ENCODE peak calls at places on chromosome 2, in five cellular contexts. One of them, this sample, is unnamed.

GRCh38 chr2:17076535-17076934 is 410.9 kb upstream of the CYRIA start:
- DNase-seq in activated CD4-positive, CD25-positive, alpha-beta regulatory T cell treated with anti-CD3 and anti-CD28 coated beads, Interleukin-2, amount 50 U/mL, for 72 hours: no peak
- DNase-seq in DMS53: no peak
- DNase-seq in GM13976: no peak
- DNase-seq in coronary artery: no peak
- DNase-seq in this sample: peak

GRCh38 chr2:171347591-171348032 is 86.2 kb downstream of the METTL8 start:
- DNase-seq in GM13976: no peak
- DNase-seq in DMS53: no peak
- DNase-seq in coronary artery: no peak
- DNase-seq in activated CD4-positive, CD25-positive, alpha-beta regulatory T cell treated with anti-CD3 and anti-CD28 coated beads, Interleukin-2, amount 50 U/mL, for 72 hours: no peak
- DNase-seq in this sample: peak

GRCh38 chr2:143668236-143668635 is 539.0 kb downstream of the ARHGAP15 start:
- DNase-seq in coronary artery: no peak
- DNase-seq in activated CD4-positive, CD25-positive, alpha-beta regulatory T cell treated with anti-CD3 and anti-CD28 coated beads, Interleukin-2, amount 50 U/mL, for 72 hours: no peak
- DNase-seq in DMS53: no peak
- DNase-seq in GM13976: no peak
- DNase-seq in this sample: no peak

GRCh38 chr2:36834203-36834602 is 132.1 kb downstream of the STRN start:
- DNase-seq in activated CD4-positive, CD25-positive, alpha-beta regulatory T cell treated with anti-CD3 and anti-CD28 coated beads, Interleukin-2, amount 50 U/mL, for 72 hours: no peak
- DNase-seq in coronary artery: no peak
- DNase-seq in GM13976: no peak
- DNase-seq in DMS53: no peak
- DNase-seq in this sample: no peak

GRCh38 chr2:32064021-32064678 is 794 bp downstream of the SPAST start:
- DNase-seq in GM13976: peak
- DNase-seq in coronary artery: no peak
- DNase-seq in DMS53: peak
- DNase-seq in activated CD4-positive, CD25-positive, alpha-beta regulatory T cell treated with anti-CD3 and anti-CD28 coated beads, Interleukin-2, amount 50 U/mL, for 72 hours: no peak
- DNase-seq in this sample: no peak

GRCh38 chr2:44655401-44655864 is 286.1 kb upstream of the SIX3 start:
- DNase-seq in coronary artery: no peak
- DNase-seq in GM13976: no peak
- DNase-seq in DMS53: no peak
- DNase-seq in activated CD4-positive, CD25-positive, alpha-beta regulatory T cell treated with anti-CD3 and anti-CD28 coated beads, Interleukin-2, amount 50 U/mL, for 72 hours: no peak
- DNase-seq in this sample: peak

GRCh38 chr2:118576109-118576855 is 271.2 kb downstream of the EN1 start:
- DNase-seq in activated CD4-positive, CD25-positive, alpha-beta regulatory T cell treated with anti-CD3 and anti-CD28 coated beads, Interleukin-2, amount 50 U/mL, for 72 hours: no peak
- DNase-seq in coronary artery: no peak
- DNase-seq in DMS53: no peak
- DNase-seq in GM13976: no peak
- DNase-seq in this sample: no peak

GRCh38 chr2:168470880-168471475 is 14.9 kb downstream of the CERS6 start:
- DNase-seq in DMS53: no peak
- DNase-seq in GM13976: no peak
- DNase-seq in activated CD4-positive, CD25-positive, alpha-beta regulatory T cell treated with anti-CD3 and anti-CD28 coated beads, Interleukin-2, amount 50 U/mL, for 72 hours: no peak
- DNase-seq in coronary artery: no peak
- DNase-seq in this sample: peak

GRCh38 chr2:234705108-234705507 is 208.2 kb upstream of the ARL4C start:
- DNase-seq in activated CD4-positive, CD25-positive, alpha-beta regulatory T cell treated with anti-CD3 and anti-CD28 coated beads, Interleukin-2, amount 50 U/mL, for 72 hours: no peak
- DNase-seq in GM13976: no peak
- DNase-seq in coronary artery: no peak
- DNase-seq in DMS53: peak
- DNase-seq in this sample: peak

GRCh38 chr2:154140249-154141025 is 268.7 kb downstream of the GALNT13 start:
- DNase-seq in GM13976: no peak
- DNase-seq in coronary artery: no peak
- DNase-seq in DMS53: no peak
- DNase-seq in activated CD4-positive, CD25-positive, alpha-beta regulatory T cell treated with anti-CD3 and anti-CD28 coated beads, Interleukin-2, amount 50 U/mL, for 72 hours: no peak
- DNase-seq in this sample: no peak

GRCh38 chr2:134120718-134121630 is 132.9 kb upstream of the MGAT5 start:
- DNase-seq in coronary artery: peak
- DNase-seq in GM13976: peak
- DNase-seq in DMS53: peak
- DNase-seq in activated CD4-positive, CD25-positive, alpha-beta regulatory T cell treated with anti-CD3 and anti-CD28 coated beads, Interleukin-2, amount 50 U/mL, for 72 hours: peak
- DNase-seq in this sample: peak

GRCh38 chr2:157486596-157487270 is 42.8 kb upstream of the CYTIP start:
- DNase-seq in activated CD4-positive, CD25-positive, alpha-beta regulatory T cell treated with anti-CD3 and anti-CD28 coated beads, Interleukin-2, amount 50 U/mL, for 72 hours: no peak
- DNase-seq in GM13976: no peak
- DNase-seq in DMS53: no peak
- DNase-seq in coronary artery: no peak
- DNase-seq in this sample: no peak

GRCh38 chr2:191311-192190 is 72.3 kb downstream of the SH3YL1 start:
- DNase-seq in coronary artery: no peak
- DNase-seq in DMS53: no peak
- DNase-seq in GM13976: no peak
- DNase-seq in activated CD4-positive, CD25-positive, alpha-beta regulatory T cell treated with anti-CD3 and anti-CD28 coated beads, Interleukin-2, amount 50 U/mL, for 72 hours: no peak
- DNase-seq in this sample: no peak